ENCODE peak calls at places on chromosomes 2 and 18, in four cellular contexts. One of them, this sample, is unnamed.

GRCh38 chr2:32262105-32262504 is 2.6 kb downstream of the NLRC4 start:
- DNase-seq in mesenchymal stem cell: no peak
- DNase-seq in IMR-90: no peak
- DNase-seq in H1: no peak
- DNase-seq in this sample: no peak

GRCh38 chr2:100640329-100641114 is 77.7 kb downstream of the PDCL3 start:
- DNase-seq in mesenchymal stem cell: no peak
- DNase-seq in IMR-90: no peak
- DNase-seq in H1: no peak
- DNase-seq in this sample: no peak

GRCh38 chr2:8376603-8377423 is 305.0 kb upstream of the ID2 start:
- DNase-seq in mesenchymal stem cell: no peak
- DNase-seq in IMR-90: no peak
- DNase-seq in H1: no peak
- DNase-seq in this sample: no peak

GRCh38 chr2:39099820-39100728 is 20.8 kb downstream of the SOS1 start:
- DNase-seq in mesenchymal stem cell: no peak
- DNase-seq in IMR-90: peak
- DNase-seq in H1: no peak
- DNase-seq in this sample: no peak

GRCh38 chr2:128645631-128646030 is 327.0 kb upstream of the HS6ST1 start:
- DNase-seq in mesenchymal stem cell: no peak
- DNase-seq in IMR-90: no peak
- DNase-seq in H1: no peak
- DNase-seq in this sample: no peak

GRCh38 chr18:66066191-66066590 is 315.4 kb downstream of the CDH7 start:
- DNase-seq in mesenchymal stem cell: no peak
- DNase-seq in IMR-90: no peak
- DNase-seq in H1: no peak
- DNase-seq in this sample: no peak

GRCh38 chr2:210586381-210586780 is 30.0 kb downstream of the CPS1 start:
- DNase-seq in mesenchymal stem cell: peak
- DNase-seq in IMR-90: peak
- DNase-seq in H1: no peak
- DNase-seq in this sample: no peak

GRCh38 chr2:137237055-137237454 is 471.7 kb downstream of the THSD7B start:
- DNase-seq in mesenchymal stem cell: no peak
- DNase-seq in IMR-90: no peak
- DNase-seq in H1: no peak
- DNase-seq in this sample: no peak

GRCh38 chr2:6764968-6765723 is 100.6 kb downstream of the CMPK2 start:
- DNase-seq in mesenchymal stem cell: no peak
- DNase-seq in IMR-90: no peak
- DNase-seq in H1: no peak
- DNase-seq in this sample: no peak

GRCh38 chr2:85288244-85288725 is 39.5 kb downstream of the TGOLN2 start:
- DNase-seq in mesenchymal stem cell: no peak
- DNase-seq in IMR-90: peak
- DNase-seq in H1: no peak
- DNase-seq in this sample: peak

GRCh38 chr2:72755647-72756423 is 70.0 kb downstream of the EXOC6B start:
- DNase-seq in mesenchymal stem cell: no peak
- DNase-seq in IMR-90: peak
- DNase-seq in H1: no peak
- DNase-seq in this sample: no peak

GRCh38 chr18:70047931-70048603 is 100.4 kb upstream of the CD226 start:
- DNase-seq in mesenchymal stem cell: peak
- DNase-seq in IMR-90: peak
- DNase-seq in H1: no peak
- DNase-seq in this sample: no peak

GRCh38 chr2:132774189-132774588 is 104.2 kb upstream of the LYPD1 start:
- DNase-seq in mesenchymal stem cell: no peak
- DNase-seq in IMR-90: peak
- DNase-seq in H1: no peak
- DNase-seq in this sample: no peak

GRCh38 chr2:113136828-113137775 is 9.7 kb downstream of the IL1RN start:
- DNase-seq in mesenchymal stem cell: peak
- DNase-seq in IMR-90: peak
- DNase-seq in H1: no peak
- DNase-seq in this sample: peak

GRCh38 chr2:275457-275856 is 10.7 kb downstream of the ACP1 start:
- DNase-seq in mesenchymal stem cell: no peak
- DNase-seq in IMR-90: no peak
- DNase-seq in H1: no peak
- DNase-seq in this sample: no peak

GRCh38 chr18:33870059-33870458 is 292.0 kb downstream of the ASXL3 start:
- DNase-seq in mesenchymal stem cell: peak
- DNase-seq in IMR-90: peak
- DNase-seq in H1: no peak
- DNase-seq in this sample: peak

GRCh38 chr2:191008286-191008685 is 5.7 kb downstream of the STAT1 start:
- DNase-seq in mesenchymal stem cell: no peak
- DNase-seq in IMR-90: no peak
- DNase-seq in H1: no peak
- DNase-seq in this sample: no peak

GRCh38 chr2:238709961-238710360 is 137.9 kb upstream of the TWIST2 start:
- DNase-seq in mesenchymal stem cell: peak
- DNase-seq in IMR-90: peak
- DNase-seq in H1: no peak
- DNase-seq in this sample: no peak

GRCh38 chr2:120343100-120343432 is 2.9 kb upstream of the INHBB start:
- DNase-seq in mesenchymal stem cell: no peak
- DNase-seq in IMR-90: no peak
- DNase-seq in H1: no peak
- DNase-seq in this sample: no peak

GRCh38 chr2:44777542-44777941 is 164.0 kb upstream of the SIX3 start:
- DNase-seq in mesenchymal stem cell: no peak
- DNase-seq in IMR-90: no peak
- DNase-seq in H1: no peak
- DNase-seq in this sample: peak

GRCh38 chr2:160719116-160719515 is 225.5 kb upstream of the RBMS1 start:
- DNase-seq in mesenchymal stem cell: peak
- DNase-seq in IMR-90: peak
- DNase-seq in H1: no peak
- DNase-seq in this sample: peak

GRCh38 chr2:144553379-144553778 is 33.5 kb upstream of the ZEB2 start:
- DNase-seq in mesenchymal stem cell: peak
- DNase-seq in IMR-90: peak
- DNase-seq in H1: no peak
- DNase-seq in this sample: peak

DNA sequence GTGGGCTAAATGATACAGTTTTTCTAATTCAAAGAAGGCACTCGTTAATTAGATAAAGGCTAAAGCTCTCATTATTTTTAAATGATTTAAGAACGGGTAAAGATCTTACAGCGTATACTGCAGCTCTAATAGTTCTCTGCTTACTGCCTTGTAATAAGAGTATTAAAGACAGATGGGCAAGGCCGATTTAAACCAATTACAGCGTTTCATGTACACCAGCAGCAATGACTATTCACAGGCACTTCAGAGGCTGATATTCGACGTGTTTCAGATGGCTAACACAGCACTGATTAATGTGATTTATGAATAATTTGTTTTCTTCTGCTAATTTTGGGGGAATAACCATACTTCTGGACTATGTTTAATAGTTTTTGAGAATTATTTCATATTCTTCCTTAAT is 259.3 kb downstream of the ZNF407 start:
- DNase-seq in mesenchymal stem cell: no peak
- DNase-seq in IMR-90: no peak
- DNase-seq in H1: no peak
- DNase-seq in this sample: no peak
- H2BK120ac ChIP-seq in mesenchymal stem cell: no peak
- H2BK120ac ChIP-seq in IMR-90: no peak
- H2BK120ac ChIP-seq in H1: no peak
- H2BK120ac ChIP-seq in this sample: no peak

DNA sequence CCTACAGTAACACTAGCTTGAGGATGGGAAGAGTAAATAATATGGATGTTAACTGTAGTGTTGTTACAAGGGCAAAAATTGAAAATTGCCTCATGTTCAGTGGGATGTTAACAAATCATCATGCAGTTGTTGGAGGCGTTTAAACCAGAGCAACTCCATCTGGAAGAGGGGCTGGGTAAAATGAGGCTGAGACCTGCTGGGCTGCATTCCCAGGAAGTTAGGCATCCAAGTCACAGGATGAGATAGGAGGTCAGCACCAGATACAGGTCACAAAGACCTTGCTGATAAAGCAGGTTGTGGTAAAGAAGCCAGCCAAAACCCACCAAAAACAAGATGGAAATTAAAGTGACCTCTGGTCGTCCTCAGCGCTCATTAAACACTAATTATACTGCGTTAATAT is 101.6 kb downstream of the MYO5B start:
- DNase-seq in mesenchymal stem cell: no peak
- DNase-seq in IMR-90: no peak
- DNase-seq in H1: no peak
- DNase-seq in this sample: peak
- H2BK120ac ChIP-seq in mesenchymal stem cell: no peak
- H2BK120ac ChIP-seq in IMR-90: no peak
- H2BK120ac ChIP-seq in H1: no peak
- H2BK120ac ChIP-seq in this sample: no peak

DNA sequence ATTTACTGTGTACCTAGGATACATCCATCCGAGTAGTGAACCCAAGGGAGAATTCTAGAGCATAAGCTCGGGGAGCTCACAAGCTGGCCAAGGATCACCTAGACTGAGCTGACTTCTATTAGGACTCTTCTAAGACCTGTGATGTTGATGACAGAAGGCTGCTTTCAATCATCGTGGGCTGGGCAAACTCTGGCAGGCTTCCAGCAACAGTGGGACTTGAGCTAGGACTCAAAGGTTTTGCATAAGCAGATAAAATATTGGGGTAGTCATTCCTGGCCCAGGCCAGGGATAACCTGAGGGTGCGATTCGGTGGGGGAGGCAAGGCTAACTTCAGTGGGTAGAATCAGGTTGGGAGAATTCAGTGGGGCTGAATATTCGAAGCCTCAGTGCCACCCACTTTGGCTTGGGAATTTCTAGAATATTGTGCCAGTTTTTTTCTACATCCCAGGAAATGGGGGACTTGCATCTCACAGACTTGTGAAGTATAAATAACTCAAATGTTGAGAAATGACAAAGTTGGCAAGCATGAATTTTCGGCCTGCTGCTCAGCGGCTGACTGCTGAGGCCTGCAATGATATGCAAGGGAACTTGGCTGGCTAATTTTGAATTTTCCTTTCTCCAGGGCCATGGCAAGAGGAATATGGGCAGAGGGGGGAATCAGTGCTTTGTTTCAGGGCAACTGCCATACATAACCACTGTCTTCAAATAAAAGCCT is 274.3 kb downstream of the PRKCE start:
- DNase-seq in mesenchymal stem cell: no peak
- DNase-seq in IMR-90: no peak
- DNase-seq in H1: no peak
- DNase-seq in this sample: no peak
- H2BK120ac ChIP-seq in mesenchymal stem cell: no peak
- H2BK120ac ChIP-seq in IMR-90: no peak
- H2BK120ac ChIP-seq in H1: no peak
- H2BK120ac ChIP-seq in this sample: no peak

GRCh38 chr18:32321826-32322225 is 132.0 kb downstream of the MEP1B start:
- DNase-seq in mesenchymal stem cell: no peak
- DNase-seq in IMR-90: no peak
- DNase-seq in H1: no peak
- DNase-seq in this sample: no peak
- H2BK120ac ChIP-seq in mesenchymal stem cell: no peak
- H2BK120ac ChIP-seq in IMR-90: no peak
- H2BK120ac ChIP-seq in H1: no peak
- H2BK120ac ChIP-seq in this sample: no peak

GRCh38 chr2:42371621-42372473 is 10.8 kb upstream of the COX7A2L start:
- DNase-seq in mesenchymal stem cell: no peak
- DNase-seq in IMR-90: no peak
- DNase-seq in H1: no peak
- DNase-seq in this sample: no peak
- H2BK120ac ChIP-seq in mesenchymal stem cell: no peak
- H2BK120ac ChIP-seq in IMR-90: no peak
- H2BK120ac ChIP-seq in H1: no peak
- H2BK120ac ChIP-seq in this sample: no peak

GRCh38 chr2:26493631-26494030 is 15.7 kb upstream of the OTOF start:
- DNase-seq in mesenchymal stem cell: no peak
- DNase-seq in IMR-90: no peak
- DNase-seq in H1: no peak
- DNase-seq in this sample: no peak

GRCh38 chr2:26494199-26494598 is 16.3 kb upstream of the OTOF start:
- DNase-seq in mesenchymal stem cell: no peak
- DNase-seq in IMR-90: no peak
- DNase-seq in H1: no peak
- DNase-seq in this sample: no peak

GRCh38 chr2:26491563-26492167 is 13.7 kb upstream of the OTOF start:
- DNase-seq in mesenchymal stem cell: no peak
- DNase-seq in IMR-90: no peak
- DNase-seq in H1: no peak
- DNase-seq in this sample: no peak

GRCh38 chr2:26494891-26495290 is 17.0 kb upstream of the OTOF start:
- DNase-seq in mesenchymal stem cell: no peak
- DNase-seq in IMR-90: no peak
- DNase-seq in H1: no peak
- DNase-seq in this sample: no peak

DNA sequence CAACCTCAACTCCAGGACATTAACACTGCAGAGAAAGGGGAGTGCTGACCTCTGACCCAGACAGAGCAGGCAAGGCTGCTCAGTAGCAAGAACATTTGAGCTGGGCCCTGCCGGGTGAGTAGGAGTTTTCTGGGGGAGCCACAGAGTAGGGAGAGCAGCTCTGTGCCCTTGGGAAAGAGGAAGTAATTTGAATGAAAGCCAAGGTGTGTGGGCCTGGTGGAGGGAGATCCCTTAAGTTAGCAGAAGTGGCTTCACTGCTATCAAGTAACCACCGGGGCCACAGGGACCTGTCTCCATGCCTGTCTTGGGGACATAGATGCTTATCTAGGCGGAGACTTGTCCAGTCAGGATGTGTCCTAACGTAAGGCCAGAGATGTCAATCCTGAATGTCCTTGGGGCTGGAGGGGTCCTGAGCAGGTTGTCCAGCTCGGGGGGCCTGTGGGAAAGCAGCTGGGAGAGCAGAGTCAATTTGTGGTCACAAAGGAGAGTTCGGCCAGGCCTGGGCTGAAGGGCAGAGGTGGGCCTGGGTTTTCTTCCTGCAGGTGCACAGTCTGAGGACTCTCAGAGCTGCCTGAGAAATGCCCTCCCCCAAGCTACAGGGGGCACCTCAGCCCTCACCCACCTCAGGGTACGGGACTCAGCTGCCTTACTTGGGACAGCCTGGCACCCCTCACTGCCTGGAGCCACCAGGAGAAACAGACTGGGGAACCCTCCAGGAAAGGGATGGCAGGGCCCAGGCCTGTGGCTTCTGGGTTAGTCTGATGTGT is 15.0 kb upstream of the OTOF start:
- DNase-seq in mesenchymal stem cell: no peak
- DNase-seq in IMR-90: no peak
- DNase-seq in H1: no peak
- DNase-seq in this sample: no peak
- H2BK120ac ChIP-seq in mesenchymal stem cell: no peak
- H2BK120ac ChIP-seq in IMR-90: no peak
- H2BK120ac ChIP-seq in H1: no peak
- H2BK120ac ChIP-seq in this sample: no peak

This sample was measured in mesendoderm.